ENCODE peak calls at places on chromosomes 2 and 18, in nine cellular contexts. G is activated CD4-positive, alpha-beta T cell treated with anti-CD3 and anti-CD28 coated beads, Interleukin-2, amount 50 U/mL, for 48 hours; U is activated CD8-positive, alpha-beta memory T cell treated with anti-CD3 and anti-CD28 coated beads for 24 hours; Q is fibroblast of pulmonary artery; Y is dorsolateral prefrontal cortex; C is astrocyte of the spinal cord; L is activated T-helper 1 cell treated with anti-CD3 and anti-CD28 coated beads, Interleukin-12 subunit alpha, Interleukin-12 subunit beta, Interleukin-2, Interleukin-4 antibody, amounts not matched to agents 30 ng/mL and 10 ng/mL and 1 ng/mL, durations not matched to agents 14 hours and 24 hours and 36 hours; S is AG04450; M is AG08395. E is an unnamed sample.

GRCh38 chr2:949894-950626 is 589 bp upstream of the SNTG2 start:
- DNase-seq in G (no peak), U (peak), Q (no peak), Y (no peak), C (no peak), L (no peak), S (no peak), M (no peak), E (no peak)

GRCh38 chr2:59066787-59067399 is 825.8 kb upstream of the FANCL start:
- DNase-seq in G (no peak), U (no peak), Q (no peak), Y (no peak), C (no peak), L (no peak), S (no peak), M (no peak), E (no peak)

GRCh38 chr2:20935168-20935567 is 108.7 kb downstream of the APOB start:
- DNase-seq in G (no peak), U (no peak), Q (no peak), Y (no peak), C (no peak), L (no peak), S (no peak), M (no peak), E (no peak)

GRCh38 chr2:157732596-157732995 is 103.9 kb upstream of the ACVR1C start:
- DNase-seq in G (no peak), U (no peak), Q (no peak), Y (no peak), C (no peak), L (no peak), S (no peak), M (peak), E (peak)

GRCh38 chr2:169709970-169710369 is 15.7 kb downstream of the PHOSPHO2 start:
- DNase-seq in G (no peak), U (no peak), Q (no peak), Y (no peak), C (no peak), L (no peak), S (no peak), M (no peak), E (no peak)

GRCh38 chr2:205685314-205686230 is 3.3 kb downstream of the NRP2 start:
- DNase-seq in G (peak), U (no peak), Q (peak), Y (no peak), C (peak), L (no peak), S (no peak), M (peak), E (no peak)

GRCh38 chr2:209472386-209472832 is 48.6 kb downstream of the MAP2 start:
- DNase-seq in G (no peak), U (no peak), Q (peak), Y (no peak), C (peak), L (no peak), S (no peak), M (peak), E (peak)

GRCh38 chr2:168192839-168193616 is 54.4 kb downstream of the STK39 start:
- DNase-seq in G (peak), U (no peak), Q (peak), Y (no peak), C (no peak), L (peak), S (no peak), M (no peak), E (peak)

GRCh38 chr2:102082591-102083586 is 59.7 kb upstream of the IL1R1 start:
- DNase-seq in G (peak), U (peak), Q (peak), Y (no peak), C (peak), L (peak), S (no peak), M (peak), E (no peak)

GRCh38 chr18:68925268-68925667 is 127.4 kb downstream of the CCDC102B start:
- DNase-seq in G (no peak), U (no peak), Q (peak), Y (no peak), C (peak), L (no peak), S (no peak), M (peak), E (no peak)

GRCh38 chr2:2012505-2012904 is 268.2 kb upstream of the PXDN start:
- DNase-seq in G (no peak), U (no peak), Q (peak), Y (peak), C (peak), L (no peak), S (no peak), M (no peak), E (no peak)

GRCh38 chr2:120914839-120915521 is 179.3 kb downstream of the GLI2 start:
- DNase-seq in G (no peak), U (no peak), Q (peak), Y (no peak), C (peak), L (no peak), S (peak), M (peak), E (peak)

GRCh38 chr2:84970956-84971798 is at the start of gene KCMF1:
- DNase-seq in G (peak), U (peak), Q (peak), Y (peak), C (peak), L (peak), S (no peak), M (peak), E (peak)

E was measured in A172.